ENCODE peak calls at places on chromosomes 4 and X, in eight cellular contexts. R, K, Y, E, G, D, W and H are unnamed samples.

GRCh38 chrX:31449975-31450374 is 378.1 kb upstream of the FTHL17 start:
- DNase-seq in R (no peak), K (no peak), Y (peak; percentile 48), E (no peak), G (no peak), D (no peak), W (no peak), H (no peak)

GRCh38 chrX:48835524-48836329 is at the start of gene PCSK1N:
- DNase-seq in R (no peak), K (peak; percentile 62), Y (no peak), E (no peak), G (peak; percentile 28), D (peak; percentile 57), W (no peak), H (peak; percentile 25)

GRCh38 chrX:153925739-153926593 is at the start of gene ARHGAP4:
- DNase-seq in R (peak; percentile 40), K (no peak), Y (no peak), E (peak; percentile 37), G (no peak), D (no peak), W (no peak), H (no peak)

GRCh38 chrX:112513154-112513553 is 166.6 kb downstream of the LHFPL1 start:
- DNase-seq in R (no peak), K (peak; percentile 56), Y (peak; percentile 53), E (no peak), G (no peak), D (no peak), W (no peak), H (no peak)

GRCh38 chr4:168560184-168560834 is 63.5 kb downstream of the PALLD start:
- DNase-seq in R (peak; percentile 58), K (peak; percentile 56), Y (peak; percentile 30), E (no peak), G (peak; percentile 54), D (peak; percentile 75), W (peak; percentile 59), H (peak; percentile 36)

GRCh38 chrX:290476-291166 is 9.4 kb downstream of the PLCXD1 start:
- DNase-seq in R (no peak), K (no peak), Y (no peak), E (no peak), G (no peak), D (no peak), W (no peak), H (no peak)

GRCh38 chr4:86117781-86118302 is 242.0 kb downstream of the MAPK10 start:
- DNase-seq in R (no peak), K (peak; percentile 7), Y (peak; percentile 94), E (no peak), G (no peak), D (peak; percentile 18), W (no peak), H (no peak)

GRCh38 chrX:10187421-10187820 is 30.6 kb downstream of the CLCN4 start:
- DNase-seq in R (no peak), K (no peak), Y (no peak), E (no peak), G (no peak), D (no peak), W (no peak), H (no peak)

GRCh38 chrX:96314974-96315373 is 369.7 kb upstream of the DIAPH2 start:
- DNase-seq in R (no peak), K (no peak), Y (peak; percentile 61), E (no peak), G (peak; percentile 72), D (peak; percentile 66), W (peak; percentile 1), H (peak; percentile 22)

GRCh38 chr4:73608677-73609594 is 11.3 kb downstream of the RASSF6 start:
- DNase-seq in R (no peak), K (peak; percentile 42), Y (peak; percentile 52), E (no peak), G (peak; percentile 77), D (peak; percentile 90), W (peak; percentile 55), H (no peak)

GRCh38 chr4:90419124-90419711 is 292.0 kb downstream of the CCSER1 start:
- DNase-seq in R (no peak), K (peak; percentile 50), Y (peak; percentile 37), E (peak; percentile 3), G (peak; percentile 38), D (peak; percentile 56), W (peak; percentile 80), H (peak; percentile 42)

GRCh38 chr4:8891646-8892555 is 20.3 kb upstream of the HMX1 start:
- DNase-seq in R (no peak), K (no peak), Y (no peak), E (no peak), G (no peak), D (no peak), W (no peak), H (no peak)

GRCh38 chr4:8891255-8891645 is 19.6 kb upstream of the HMX1 start:
- DNase-seq in R (no peak), K (no peak), Y (no peak), E (no peak), G (no peak), D (no peak), W (no peak), H (no peak)

GRCh38 chr4:8893624-8894423 is 22.2 kb upstream of the HMX1 start:
- DNase-seq in R (no peak), K (no peak), Y (no peak), E (no peak), G (no peak), D (no peak), W (no peak), H (no peak)

GRCh38 chr4:8893227-8893623 is 21.6 kb upstream of the HMX1 start:
- DNase-seq in R (no peak), K (no peak), Y (no peak), E (no peak), G (no peak), D (no peak), W (no peak), H (no peak)

DNA sequence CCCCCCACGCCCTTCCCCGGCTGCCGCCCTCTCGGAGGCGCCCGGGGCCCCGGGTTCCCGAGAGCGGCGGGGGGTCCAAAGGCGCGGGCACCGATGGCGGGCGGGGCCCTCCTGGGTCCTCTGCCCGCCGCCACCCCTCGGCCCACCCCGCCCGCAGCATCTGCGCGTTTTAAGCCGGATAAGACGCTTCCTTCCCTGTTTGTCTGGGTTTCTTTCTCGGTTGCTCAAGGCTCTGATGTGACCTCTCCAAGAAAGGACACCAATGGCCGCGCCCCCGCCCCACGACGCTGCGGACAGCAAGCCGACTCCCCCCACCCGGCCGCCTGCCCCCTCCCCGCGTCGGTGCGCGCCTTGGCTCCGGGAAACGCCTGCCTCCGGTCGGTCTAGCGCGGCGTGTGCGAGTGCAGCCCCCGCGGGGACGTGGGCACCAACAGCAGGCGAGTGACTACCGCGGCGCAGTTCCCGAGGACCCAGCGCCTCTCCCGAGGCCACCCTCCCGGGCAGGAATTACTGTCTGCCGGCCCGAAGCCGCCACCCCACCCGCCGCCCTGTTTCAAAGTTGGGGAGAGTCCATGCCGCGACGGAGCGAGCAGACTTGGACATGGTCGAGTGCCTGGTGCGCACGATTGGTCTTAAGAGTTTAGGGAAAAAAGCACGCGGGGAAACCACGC is 21.1 kb upstream of the HMX1 start:
- DNase-seq in R (no peak), K (no peak), Y (no peak), E (no peak), G (no peak), D (no peak), W (no peak), H (no peak)
- TF ChIP-seq EZH2 in R (no peak), K (no peak), Y (no peak), E (no peak), G (no peak), D (no peak), W (no peak), H (peak; percentile 91)

GRCh38 chr4:95524184-95524583 is 24.6 kb downstream of the UNC5C start:
- DNase-seq in R (no peak), K (no peak), Y (no peak), E (no peak), G (no peak), D (no peak), W (no peak), H (no peak)

GRCh38 chr4:95522682-95523410 is 25.9 kb downstream of the UNC5C start:
- DNase-seq in R (no peak), K (no peak), Y (no peak), E (no peak), G (no peak), D (no peak), W (no peak), H (no peak)

GRCh38 chr4:95528388-95528787 is 20.4 kb downstream of the UNC5C start:
- DNase-seq in R (no peak), K (no peak), Y (no peak), E (no peak), G (no peak), D (no peak), W (no peak), H (no peak)

GRCh38 chr4:95529941-95530340 is 18.8 kb downstream of the UNC5C start:
- DNase-seq in R (no peak), K (no peak), Y (no peak), E (no peak), G (no peak), D (no peak), W (no peak), H (no peak)

DNA sequence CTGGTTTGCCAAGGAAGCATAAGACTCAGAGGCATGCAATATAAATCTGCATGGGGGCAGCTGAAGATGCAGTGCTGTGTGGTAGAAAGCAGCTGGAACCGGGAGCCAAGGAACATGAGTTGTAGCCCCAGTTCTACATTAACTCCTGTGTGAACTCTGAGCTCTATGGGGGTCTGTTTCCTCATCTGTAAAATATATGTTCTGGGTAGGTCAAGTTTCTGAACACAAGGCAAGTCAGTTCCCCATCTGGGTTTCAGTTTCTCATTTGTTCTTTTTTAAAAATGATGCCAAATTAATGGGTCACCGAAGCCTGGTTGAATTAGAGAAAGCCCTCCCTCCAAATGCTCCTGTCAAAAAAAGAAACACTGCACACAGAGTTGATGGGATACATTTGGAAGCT is 24.1 kb downstream of the UNC5C start:
- DNase-seq in R (no peak), K (no peak), Y (no peak), E (no peak), G (no peak), D (no peak), W (no peak), H (no peak)
- TF ChIP-seq EZH2 in R (no peak), K (no peak), Y (no peak), E (no peak), G (no peak), D (no peak), W (no peak), H (no peak)

DNA sequence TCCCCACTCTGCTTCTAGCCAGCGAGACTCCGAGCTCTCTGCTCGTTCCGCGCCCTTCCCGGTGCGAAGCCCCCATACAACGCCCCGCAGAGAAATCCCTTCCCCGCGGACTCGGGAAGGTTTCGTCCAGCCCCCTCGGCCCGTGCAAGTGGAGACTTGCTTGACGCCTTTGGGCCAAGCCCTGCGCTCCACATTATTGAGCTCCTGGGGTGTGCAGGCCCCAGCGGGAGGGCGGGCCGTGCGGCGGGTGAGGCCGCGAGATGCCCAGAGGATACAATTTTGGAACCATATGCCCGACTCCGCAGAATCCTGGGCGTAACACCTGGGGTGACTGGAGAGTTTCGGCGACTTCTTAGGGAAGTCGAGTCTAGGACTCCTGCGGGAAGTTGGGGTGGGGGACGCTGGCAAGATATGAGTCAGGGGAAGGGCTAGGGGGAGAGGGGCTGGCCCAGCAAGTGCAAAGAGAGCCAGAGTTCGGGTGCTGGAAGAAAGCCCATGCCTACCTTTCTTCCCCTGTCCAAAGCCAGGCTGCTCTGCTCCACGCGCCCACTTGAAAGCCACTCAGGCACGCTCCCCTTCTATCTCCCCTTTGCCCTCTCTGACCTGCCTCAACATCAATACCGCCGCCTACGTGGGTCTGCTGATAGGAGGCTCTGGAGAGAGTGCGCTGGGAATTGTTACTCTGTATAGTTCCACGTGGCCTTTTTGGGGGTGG is 1.1 kb upstream of the ELF4 start:
- DNase-seq in R (peak; percentile 64), K (no peak), Y (peak; percentile 51), E (no peak), G (peak; percentile 75), D (no peak), W (no peak), H (no peak)
- TF ChIP-seq EZH2 in R (no peak), K (no peak), Y (no peak), E (no peak), G (no peak), D (no peak), W (no peak), H (no peak)

GRCh38 chr4:165351359-165352130 is 24.1 kb downstream of the MSMO1 start:
- DNase-seq in R (no peak), K (no peak), Y (no peak), E (no peak), G (no peak), D (no peak), W (no peak), H (no peak)
- TF ChIP-seq EZH2 in R (no peak), K (no peak), Y (no peak), E (no peak), G (no peak), D (no peak), W (no peak), H (no peak)